ENCODE peak calls at places on chromosomes 13 and 19, in six cellular contexts. One of them, this sample, is unnamed.

GRCh38 chr19:1725100-1726064 is 27.9 kb upstream of the ONECUT3 start:
- DNase-seq in fibroblast of lung: peak; percentile 37
- DNase-seq in mammary epithelial cell: peak; percentile 27
- DNase-seq in astrocyte: no peak
- DNase-seq in K562: peak; percentile 100
- DNase-seq in GM23248: peak; percentile 70
- DNase-seq in this sample: no peak

GRCh38 chr19:4516199-4516938 is 1.9 kb downstream of the PLIN4 start:
- DNase-seq in fibroblast of lung: no peak
- DNase-seq in mammary epithelial cell: no peak
- DNase-seq in astrocyte: no peak
- DNase-seq in K562: no peak
- DNase-seq in GM23248: no peak
- DNase-seq in this sample: no peak

GRCh38 chr19:44626067-44626624 is 12.8 kb downstream of the IGSF23 start:
- DNase-seq in fibroblast of lung: peak; percentile 98
- DNase-seq in mammary epithelial cell: peak; percentile 90
- DNase-seq in astrocyte: peak; percentile 98
- DNase-seq in K562: no peak
- DNase-seq in GM23248: peak; percentile 96
- DNase-seq in this sample: peak; percentile 66

GRCh38 chr19:9806781-9807180 is 12.1 kb downstream of the FBXL12 start:
- DNase-seq in fibroblast of lung: no peak
- DNase-seq in mammary epithelial cell: no peak
- DNase-seq in astrocyte: no peak
- DNase-seq in K562: no peak
- DNase-seq in GM23248: no peak
- DNase-seq in this sample: no peak

GRCh38 chr19:5880604-5881078 is 10.3 kb upstream of the FUT5 start:
- DNase-seq in fibroblast of lung: peak; percentile 72
- DNase-seq in mammary epithelial cell: peak; percentile 19
- DNase-seq in astrocyte: peak; percentile 57
- DNase-seq in K562: no peak
- DNase-seq in GM23248: peak; percentile 51
- DNase-seq in this sample: no peak

GRCh38 chr13:99545979-99546378 is 44.7 kb downstream of the TM9SF2 start:
- DNase-seq in fibroblast of lung: no peak
- DNase-seq in mammary epithelial cell: no peak
- DNase-seq in astrocyte: no peak
- DNase-seq in K562: no peak
- DNase-seq in GM23248: no peak
- DNase-seq in this sample: no peak

GRCh38 chr19:2523630-2524311 is 47.8 kb downstream of the GADD45B start:
- DNase-seq in fibroblast of lung: peak; percentile 90
- DNase-seq in mammary epithelial cell: no peak
- DNase-seq in astrocyte: peak; percentile 86
- DNase-seq in K562: peak; percentile 23
- DNase-seq in GM23248: peak; percentile 92
- DNase-seq in this sample: no peak

GRCh38 chr13:29901714-29902631 is 51.6 kb upstream of the UBL3 start:
- DNase-seq in fibroblast of lung: peak; percentile 98
- DNase-seq in mammary epithelial cell: peak; percentile 92
- DNase-seq in astrocyte: peak; percentile 98
- DNase-seq in K562: no peak
- DNase-seq in GM23248: peak; percentile 95
- DNase-seq in this sample: no peak

GRCh38 chr13:90826688-90827087 is 520.8 kb upstream of the MIR17HG start:
- DNase-seq in fibroblast of lung: no peak
- DNase-seq in mammary epithelial cell: no peak
- DNase-seq in astrocyte: no peak
- DNase-seq in K562: no peak
- DNase-seq in GM23248: no peak
- DNase-seq in this sample: no peak

GRCh38 chr13:93230466-93230865 is 3.9 kb downstream of the GPC6 start:
- DNase-seq in fibroblast of lung: peak; percentile 94
- DNase-seq in mammary epithelial cell: peak; percentile 73
- DNase-seq in astrocyte: peak; percentile 93
- DNase-seq in K562: no peak
- DNase-seq in GM23248: peak; percentile 89
- DNase-seq in this sample: no peak

GRCh38 chr13:80048802-80049201 is 292.1 kb downstream of the SPRY2 start:
- DNase-seq in fibroblast of lung: peak; percentile 98
- DNase-seq in mammary epithelial cell: peak; percentile 95
- DNase-seq in astrocyte: peak; percentile 98
- DNase-seq in K562: peak; percentile 7
- DNase-seq in GM23248: peak; percentile 99
- DNase-seq in this sample: peak; percentile 13

GRCh38 chr13:110317093-110317492 is 10.0 kb downstream of the COL4A2 start:
- DNase-seq in fibroblast of lung: no peak
- DNase-seq in mammary epithelial cell: no peak
- DNase-seq in astrocyte: no peak
- DNase-seq in K562: no peak
- DNase-seq in GM23248: no peak
- DNase-seq in this sample: no peak

GRCh38 chr13:25469179-25469545 is 97.4 kb downstream of the ATP8A2 start:
- DNase-seq in fibroblast of lung: no peak
- DNase-seq in mammary epithelial cell: no peak
- DNase-seq in astrocyte: no peak
- DNase-seq in K562: no peak
- DNase-seq in GM23248: no peak
- DNase-seq in this sample: no peak
- TF ChIP-seq EZH2 in fibroblast of lung: no peak
- TF ChIP-seq EZH2 in mammary epithelial cell: no peak
- TF ChIP-seq EZH2 in astrocyte: no peak
- TF ChIP-seq EZH2 in K562: no peak
- TF ChIP-seq EZH2 in GM23248: no peak
- TF ChIP-seq EZH2 in this sample: no peak

DNA sequence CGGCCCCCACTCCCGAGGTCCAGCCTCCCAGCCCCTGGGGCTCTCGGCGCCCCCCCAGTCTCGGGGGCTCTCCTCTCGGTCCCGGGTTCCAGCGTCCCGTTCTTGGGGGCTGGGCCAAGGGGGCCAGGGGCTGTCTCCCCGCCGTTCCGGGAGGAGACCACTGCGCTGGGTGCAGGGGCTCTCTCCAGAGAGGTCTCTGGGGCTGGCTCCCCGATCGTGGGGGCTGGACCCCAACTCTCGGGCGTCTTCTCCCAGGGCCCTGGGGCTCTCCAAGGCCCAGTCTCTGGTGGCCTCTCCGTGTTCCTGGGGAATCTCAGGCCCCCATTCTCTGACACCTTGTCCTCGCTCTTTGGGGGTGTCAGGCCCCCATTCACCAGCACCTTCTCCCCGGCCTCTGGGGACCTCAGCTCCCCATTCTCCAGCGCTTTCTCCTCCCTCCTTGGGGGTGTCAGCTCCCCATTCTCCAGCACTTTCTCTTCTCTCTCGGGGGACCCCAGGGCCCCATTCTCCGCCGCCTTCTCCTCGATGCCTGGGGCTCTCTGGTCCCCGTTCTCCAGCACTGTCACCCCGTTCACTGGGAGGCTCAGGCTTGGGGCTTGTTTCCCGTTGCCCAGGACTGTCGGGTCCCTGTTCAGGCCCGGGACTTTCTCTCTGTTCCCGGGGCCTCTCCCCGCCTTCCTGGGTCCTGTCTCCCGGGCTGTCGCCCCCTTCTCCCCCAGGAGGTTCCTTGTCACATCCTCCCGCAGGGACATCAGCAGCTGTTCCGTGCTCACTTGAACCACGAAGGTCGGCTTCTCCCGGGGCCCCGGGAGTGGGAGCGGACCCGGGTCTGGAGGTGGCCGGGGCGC is 13.7 kb downstream of the LMTK3 start:
- DNase-seq in fibroblast of lung: no peak
- DNase-seq in mammary epithelial cell: no peak
- DNase-seq in astrocyte: no peak
- DNase-seq in K562: no peak
- DNase-seq in GM23248: no peak
- DNase-seq in this sample: no peak
- TF ChIP-seq EZH2 in fibroblast of lung: peak; percentile 94
- TF ChIP-seq EZH2 in mammary epithelial cell: peak; percentile 37
- TF ChIP-seq EZH2 in astrocyte: peak; percentile 64
- TF ChIP-seq EZH2 in K562: no peak
- TF ChIP-seq EZH2 in GM23248: no peak
- TF ChIP-seq EZH2 in this sample: no peak

GRCh38 chr13:94706854-94707399 is 5.4 kb downstream of the SOX21 start:
- DNase-seq in fibroblast of lung: no peak
- DNase-seq in mammary epithelial cell: no peak
- DNase-seq in astrocyte: no peak
- DNase-seq in K562: no peak
- DNase-seq in GM23248: no peak
- DNase-seq in this sample: no peak
- TF ChIP-seq EZH2 in fibroblast of lung: no peak
- TF ChIP-seq EZH2 in mammary epithelial cell: no peak
- TF ChIP-seq EZH2 in astrocyte: no peak
- TF ChIP-seq EZH2 in K562: no peak
- TF ChIP-seq EZH2 in GM23248: peak; percentile 63
- TF ChIP-seq EZH2 in this sample: no peak

DNA sequence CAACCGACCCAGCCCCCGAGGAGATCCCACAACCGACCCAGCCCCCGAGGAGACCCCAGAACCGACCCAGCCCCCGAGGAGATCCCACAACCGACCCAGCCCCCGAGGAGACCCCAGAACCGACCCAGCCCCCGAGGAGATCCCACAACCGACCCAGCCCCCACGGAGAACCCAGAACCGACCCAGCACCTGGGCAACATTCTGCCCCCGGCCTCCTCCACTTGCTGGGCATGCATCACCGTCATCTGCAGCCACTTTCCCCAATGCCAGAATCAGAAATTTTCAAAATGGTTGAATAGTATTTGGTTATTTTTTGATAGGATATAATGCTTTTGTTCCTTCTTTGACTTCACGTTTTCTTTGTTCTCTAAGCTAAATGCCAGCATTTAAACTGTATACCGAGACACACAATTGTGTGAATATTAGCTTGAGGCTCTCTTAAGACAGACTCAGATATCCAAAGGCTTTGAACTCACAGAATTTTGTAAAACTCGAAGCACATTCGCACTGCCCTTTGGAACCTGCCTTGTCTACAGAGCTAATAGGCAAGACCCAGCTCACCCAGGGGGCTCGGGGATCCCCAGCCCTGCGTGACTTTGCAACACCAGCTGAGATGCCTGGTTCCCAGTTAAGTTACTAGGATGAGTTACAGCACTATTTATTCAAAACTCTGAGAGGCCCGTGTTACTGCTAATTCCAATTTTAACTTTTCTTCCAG is 15.5 kb upstream of the RASA3 start:
- DNase-seq in fibroblast of lung: no peak
- DNase-seq in mammary epithelial cell: no peak
- DNase-seq in astrocyte: no peak
- DNase-seq in K562: no peak
- DNase-seq in GM23248: no peak
- DNase-seq in this sample: no peak
- TF ChIP-seq EZH2 in fibroblast of lung: no peak
- TF ChIP-seq EZH2 in mammary epithelial cell: no peak
- TF ChIP-seq EZH2 in astrocyte: no peak
- TF ChIP-seq EZH2 in K562: no peak
- TF ChIP-seq EZH2 in GM23248: no peak
- TF ChIP-seq EZH2 in this sample: no peak

GRCh38 chr13:107865643-107866006 is 349.7 kb downstream of the LIG4 start:
- DNase-seq in fibroblast of lung: peak; percentile 32
- DNase-seq in mammary epithelial cell: no peak
- DNase-seq in astrocyte: peak; percentile 27
- DNase-seq in K562: no peak
- DNase-seq in GM23248: peak; percentile 50
- DNase-seq in this sample: no peak

GRCh38 chr13:107866007-107866665 is 349.2 kb downstream of the LIG4 start:
- DNase-seq in fibroblast of lung: peak; percentile 62
- DNase-seq in mammary epithelial cell: peak; percentile 35
- DNase-seq in astrocyte: peak; percentile 32
- DNase-seq in K562: peak; percentile 59
- DNase-seq in GM23248: peak; percentile 68
- DNase-seq in this sample: no peak

GRCh38 chr13:107864543-107865460 is 350.5 kb downstream of the LIG4 start:
- DNase-seq in fibroblast of lung: peak; percentile 71
- DNase-seq in mammary epithelial cell: peak; percentile 31
- DNase-seq in astrocyte: peak; percentile 64
- DNase-seq in K562: peak; percentile 74
- DNase-seq in GM23248: peak; percentile 87
- DNase-seq in this sample: no peak

GRCh38 chr13:107867701-107868661 is 347.4 kb downstream of the LIG4 start:
- DNase-seq in fibroblast of lung: peak; percentile 52
- DNase-seq in mammary epithelial cell: peak; percentile 41
- DNase-seq in astrocyte: peak; percentile 32
- DNase-seq in K562: peak; percentile 78
- DNase-seq in GM23248: peak; percentile 84
- DNase-seq in this sample: no peak

GRCh38 chr13:107866666-107867623 is 348.4 kb downstream of the LIG4 start:
- DNase-seq in fibroblast of lung: peak; percentile 61
- DNase-seq in mammary epithelial cell: peak; percentile 14
- DNase-seq in astrocyte: peak; percentile 37
- DNase-seq in K562: peak; percentile 94
- DNase-seq in GM23248: peak; percentile 90
- DNase-seq in this sample: no peak
- TF ChIP-seq EZH2 in fibroblast of lung: no peak
- TF ChIP-seq EZH2 in mammary epithelial cell: peak; percentile 83
- TF ChIP-seq EZH2 in astrocyte: no peak
- TF ChIP-seq EZH2 in K562: no peak
- TF ChIP-seq EZH2 in GM23248: no peak
- TF ChIP-seq EZH2 in this sample: no peak

GRCh38 chr19:708154-709141 is at the start of gene PALM:
- DNase-seq in fibroblast of lung: no peak
- DNase-seq in mammary epithelial cell: no peak
- DNase-seq in astrocyte: no peak
- DNase-seq in K562: peak; percentile 86
- DNase-seq in GM23248: no peak
- DNase-seq in this sample: no peak
- TF ChIP-seq EZH2 in fibroblast of lung: no peak
- TF ChIP-seq EZH2 in mammary epithelial cell: peak; percentile 25
- TF ChIP-seq EZH2 in astrocyte: no peak
- TF ChIP-seq EZH2 in K562: no peak
- TF ChIP-seq EZH2 in GM23248: peak; percentile 57
- TF ChIP-seq EZH2 in this sample: no peak

DNA sequence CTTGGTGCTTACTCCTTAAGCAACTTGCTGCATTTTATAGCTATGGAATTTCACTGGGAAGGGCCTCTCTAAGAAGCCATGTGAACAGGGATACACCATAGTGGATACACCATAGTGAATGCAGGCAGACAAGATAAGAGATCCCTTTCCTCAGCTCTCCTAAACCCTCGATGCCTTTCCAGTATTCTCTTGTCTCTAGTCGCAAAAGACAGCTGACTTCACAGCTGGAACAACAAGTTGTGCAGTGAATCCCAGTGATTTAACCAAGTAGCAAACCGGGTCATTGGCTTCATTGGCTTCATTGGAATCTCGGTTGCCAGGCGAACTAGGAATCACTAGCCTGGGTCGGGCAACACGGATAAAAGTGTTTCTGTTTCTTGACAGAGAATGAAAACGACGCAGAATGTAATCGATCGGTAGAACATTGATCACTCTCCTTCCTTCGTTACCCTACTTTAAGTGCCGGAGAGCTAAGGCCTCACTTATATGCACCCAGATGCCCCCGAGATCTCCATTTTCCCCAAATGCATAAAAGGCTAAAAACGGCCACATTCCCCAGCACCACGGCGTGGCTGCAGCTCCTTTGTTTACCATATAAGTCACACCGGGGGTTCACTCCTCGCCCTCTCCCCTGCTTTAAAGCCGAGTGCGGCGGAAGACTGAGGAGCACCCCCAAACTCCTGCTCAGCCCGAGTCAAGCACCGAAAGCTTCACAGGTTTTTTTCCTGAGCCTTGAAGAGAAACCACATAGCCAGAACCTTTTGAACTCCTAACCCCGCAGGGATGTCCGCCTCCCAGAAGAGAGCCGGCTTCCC is 674 bp downstream of the TRPC4 start:
- DNase-seq in fibroblast of lung: peak; percentile 58
- DNase-seq in mammary epithelial cell: no peak
- DNase-seq in astrocyte: peak; percentile 51
- DNase-seq in K562: no peak
- DNase-seq in GM23248: peak; percentile 54
- DNase-seq in this sample: no peak
- TF ChIP-seq EZH2 in fibroblast of lung: peak; percentile 57
- TF ChIP-seq EZH2 in mammary epithelial cell: no peak
- TF ChIP-seq EZH2 in astrocyte: no peak
- TF ChIP-seq EZH2 in K562: no peak
- TF ChIP-seq EZH2 in GM23248: no peak
- TF ChIP-seq EZH2 in this sample: no peak

This sample was measured in HCT116.